ENCODE peak calls at places on chromosomes 7 and 10, in four cellular contexts. One of them, this sample, is unnamed.

GRCh38 chr7:71864130-71864529 is 548.0 kb downstream of the CALN1 start:
- DNase-seq in esophagus muscularis mucosa: no peak
- DNase-seq in cardiac fibroblast: no peak
- DNase-seq in heart left ventricle: no peak
- DNase-seq in this sample: no peak

GRCh38 chr7:30225863-30226361 is 58.5 kb upstream of the ZNRF2 start:
- DNase-seq in esophagus muscularis mucosa: peak
- DNase-seq in cardiac fibroblast: peak
- DNase-seq in heart left ventricle: peak
- DNase-seq in this sample: no peak

GRCh38 chr7:50676079-50676478 is 106.6 kb downstream of the GRB10 start:
- DNase-seq in esophagus muscularis mucosa: no peak
- DNase-seq in cardiac fibroblast: no peak
- DNase-seq in heart left ventricle: no peak
- DNase-seq in this sample: no peak

GRCh38 chr10:11673346-11674330 is 62.2 kb upstream of the USP6NL start:
- DNase-seq in esophagus muscularis mucosa: no peak
- DNase-seq in cardiac fibroblast: peak
- DNase-seq in heart left ventricle: no peak
- DNase-seq in this sample: no peak

GRCh38 chr7:854118-854775 is 22.0 kb downstream of the SUN1 start:
- DNase-seq in esophagus muscularis mucosa: no peak
- DNase-seq in cardiac fibroblast: no peak
- DNase-seq in heart left ventricle: no peak
- DNase-seq in this sample: no peak

GRCh38 chr7:55140981-55141278 is 122.1 kb downstream of the EGFR start:
- DNase-seq in esophagus muscularis mucosa: peak
- DNase-seq in cardiac fibroblast: no peak
- DNase-seq in heart left ventricle: no peak
- DNase-seq in this sample: no peak

GRCh38 chr10:63711361-63711760 is 190.2 kb downstream of the REEP3 start:
- DNase-seq in esophagus muscularis mucosa: no peak
- DNase-seq in cardiac fibroblast: peak
- DNase-seq in heart left ventricle: peak
- DNase-seq in this sample: no peak

GRCh38 chr10:74635655-74636054 is 190.7 kb upstream of the KAT6B start:
- DNase-seq in esophagus muscularis mucosa: no peak
- DNase-seq in cardiac fibroblast: no peak
- DNase-seq in heart left ventricle: no peak
- DNase-seq in this sample: no peak

GRCh38 chr10:117168135-117168674 is 29.1 kb upstream of the KCNK18 start:
- DNase-seq in esophagus muscularis mucosa: no peak
- DNase-seq in cardiac fibroblast: peak
- DNase-seq in heart left ventricle: peak
- DNase-seq in this sample: no peak

GRCh38 chr7:141674201-141674671 is 27.7 kb downstream of the DENND11 start:
- DNase-seq in esophagus muscularis mucosa: no peak
- DNase-seq in cardiac fibroblast: peak
- DNase-seq in heart left ventricle: peak
- DNase-seq in this sample: no peak

GRCh38 chr7:91942312-91942711 is 1.6 kb downstream of the AKAP9 start:
- DNase-seq in esophagus muscularis mucosa: no peak
- DNase-seq in cardiac fibroblast: no peak
- DNase-seq in heart left ventricle: no peak
- DNase-seq in this sample: no peak

GRCh38 chr10:14556285-14556956 is 218.3 kb downstream of the FAM107B start:
- DNase-seq in esophagus muscularis mucosa: no peak
- DNase-seq in cardiac fibroblast: no peak
- DNase-seq in heart left ventricle: no peak
- DNase-seq in this sample: no peak
- TF ChIP-seq CTCF in esophagus muscularis mucosa: no peak
- TF ChIP-seq CTCF in cardiac fibroblast: no peak
- TF ChIP-seq CTCF in heart left ventricle: peak
- TF ChIP-seq CTCF in this sample: no peak

GRCh38 chr7:121099572-121099971 is 111.1 kb downstream of the CPED1 start:
- DNase-seq in esophagus muscularis mucosa: no peak
- DNase-seq in cardiac fibroblast: no peak
- DNase-seq in heart left ventricle: no peak
- DNase-seq in this sample: no peak
- TF ChIP-seq CTCF in esophagus muscularis mucosa: no peak
- TF ChIP-seq CTCF in cardiac fibroblast: peak
- TF ChIP-seq CTCF in heart left ventricle: no peak
- TF ChIP-seq CTCF in this sample: peak

GRCh38 chr10:29243750-29244149 is 45.1 kb upstream of the LYZL1 start:
- DNase-seq in esophagus muscularis mucosa: no peak
- DNase-seq in cardiac fibroblast: no peak
- DNase-seq in heart left ventricle: no peak
- DNase-seq in this sample: no peak
- TF ChIP-seq CTCF in esophagus muscularis mucosa: no peak
- TF ChIP-seq CTCF in cardiac fibroblast: peak
- TF ChIP-seq CTCF in heart left ventricle: peak
- TF ChIP-seq CTCF in this sample: peak

GRCh38 chr7:52507546-52507945 is 527.9 kb upstream of the POM121L12 start:
- DNase-seq in esophagus muscularis mucosa: no peak
- DNase-seq in cardiac fibroblast: no peak
- DNase-seq in heart left ventricle: no peak
- DNase-seq in this sample: no peak

GRCh38 chr7:52502281-52502680 is 533.2 kb upstream of the POM121L12 start:
- DNase-seq in esophagus muscularis mucosa: no peak
- DNase-seq in cardiac fibroblast: no peak
- DNase-seq in heart left ventricle: no peak
- DNase-seq in this sample: no peak

GRCh38 chr7:52504546-52504945 is 530.9 kb upstream of the POM121L12 start:
- DNase-seq in esophagus muscularis mucosa: no peak
- DNase-seq in cardiac fibroblast: no peak
- DNase-seq in heart left ventricle: no peak
- DNase-seq in this sample: no peak

GRCh38 chr7:52501696-52502095 is 533.7 kb upstream of the POM121L12 start:
- DNase-seq in esophagus muscularis mucosa: no peak
- DNase-seq in cardiac fibroblast: no peak
- DNase-seq in heart left ventricle: no peak
- DNase-seq in this sample: no peak

DNA sequence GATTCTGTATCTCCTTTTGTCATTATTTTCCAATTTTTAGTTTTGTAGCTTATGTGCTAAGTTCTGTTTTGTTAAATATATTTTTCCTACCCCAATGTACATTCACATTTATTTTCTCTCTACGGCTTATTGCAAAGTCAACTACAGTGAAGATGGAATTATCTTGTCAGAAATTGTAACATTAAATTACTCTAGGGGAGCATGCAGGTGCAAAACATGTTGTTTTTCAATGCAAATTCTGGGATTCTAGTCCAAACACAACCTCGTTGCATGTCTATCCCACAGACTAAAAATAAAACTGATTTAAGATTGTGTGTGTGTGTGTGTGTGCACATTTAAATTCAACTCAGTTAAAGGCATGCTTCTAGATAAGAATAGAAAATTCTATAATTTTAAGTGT is 529.1 kb upstream of the POM121L12 start:
- DNase-seq in esophagus muscularis mucosa: no peak
- DNase-seq in cardiac fibroblast: no peak
- DNase-seq in heart left ventricle: no peak
- DNase-seq in this sample: no peak
- TF ChIP-seq CTCF in esophagus muscularis mucosa: no peak
- TF ChIP-seq CTCF in cardiac fibroblast: no peak
- TF ChIP-seq CTCF in heart left ventricle: no peak
- TF ChIP-seq CTCF in this sample: no peak

GRCh38 chr10:124878457-124878739 is 63.5 kb upstream of the ZRANB1 start:
- DNase-seq in esophagus muscularis mucosa: no peak
- DNase-seq in cardiac fibroblast: peak
- DNase-seq in heart left ventricle: no peak
- DNase-seq in this sample: no peak

GRCh38 chr10:124870854-124871425 is 69.3 kb downstream of the ABRAXAS2 start:
- DNase-seq in esophagus muscularis mucosa: no peak
- DNase-seq in cardiac fibroblast: no peak
- DNase-seq in heart left ventricle: no peak
- DNase-seq in this sample: no peak

GRCh38 chr10:124879136-124879535 is 62.8 kb upstream of the ZRANB1 start:
- DNase-seq in esophagus muscularis mucosa: no peak
- DNase-seq in cardiac fibroblast: no peak
- DNase-seq in heart left ventricle: no peak
- DNase-seq in this sample: no peak

GRCh38 chr10:124872681-124873080 is 69.2 kb upstream of the ZRANB1 start:
- DNase-seq in esophagus muscularis mucosa: no peak
- DNase-seq in cardiac fibroblast: no peak
- DNase-seq in heart left ventricle: no peak
- DNase-seq in this sample: no peak

DNA sequence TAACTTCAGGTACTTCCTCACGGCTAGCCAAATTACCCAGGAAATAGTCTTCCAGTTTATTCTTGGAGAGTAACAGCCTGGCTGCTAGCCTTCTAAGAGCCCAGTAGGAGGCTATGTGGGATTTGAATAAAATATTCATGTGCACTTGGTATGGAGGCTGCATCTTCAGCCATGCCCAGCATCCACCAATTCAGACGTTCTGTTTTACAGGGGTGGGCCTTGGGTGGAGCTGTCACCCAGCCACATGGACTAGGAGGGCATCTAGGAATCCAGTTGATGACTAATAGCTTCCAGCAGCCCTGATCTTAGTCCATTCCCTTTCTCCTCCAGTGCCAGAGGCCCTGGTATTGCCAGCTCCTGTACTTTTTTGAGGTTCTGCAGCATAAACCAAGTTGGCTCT is 66.3 kb upstream of the ZRANB1 start:
- DNase-seq in esophagus muscularis mucosa: no peak
- DNase-seq in cardiac fibroblast: peak
- DNase-seq in heart left ventricle: no peak
- DNase-seq in this sample: no peak
- TF ChIP-seq CTCF in esophagus muscularis mucosa: no peak
- TF ChIP-seq CTCF in cardiac fibroblast: peak
- TF ChIP-seq CTCF in heart left ventricle: no peak
- TF ChIP-seq CTCF in this sample: peak

DNA sequence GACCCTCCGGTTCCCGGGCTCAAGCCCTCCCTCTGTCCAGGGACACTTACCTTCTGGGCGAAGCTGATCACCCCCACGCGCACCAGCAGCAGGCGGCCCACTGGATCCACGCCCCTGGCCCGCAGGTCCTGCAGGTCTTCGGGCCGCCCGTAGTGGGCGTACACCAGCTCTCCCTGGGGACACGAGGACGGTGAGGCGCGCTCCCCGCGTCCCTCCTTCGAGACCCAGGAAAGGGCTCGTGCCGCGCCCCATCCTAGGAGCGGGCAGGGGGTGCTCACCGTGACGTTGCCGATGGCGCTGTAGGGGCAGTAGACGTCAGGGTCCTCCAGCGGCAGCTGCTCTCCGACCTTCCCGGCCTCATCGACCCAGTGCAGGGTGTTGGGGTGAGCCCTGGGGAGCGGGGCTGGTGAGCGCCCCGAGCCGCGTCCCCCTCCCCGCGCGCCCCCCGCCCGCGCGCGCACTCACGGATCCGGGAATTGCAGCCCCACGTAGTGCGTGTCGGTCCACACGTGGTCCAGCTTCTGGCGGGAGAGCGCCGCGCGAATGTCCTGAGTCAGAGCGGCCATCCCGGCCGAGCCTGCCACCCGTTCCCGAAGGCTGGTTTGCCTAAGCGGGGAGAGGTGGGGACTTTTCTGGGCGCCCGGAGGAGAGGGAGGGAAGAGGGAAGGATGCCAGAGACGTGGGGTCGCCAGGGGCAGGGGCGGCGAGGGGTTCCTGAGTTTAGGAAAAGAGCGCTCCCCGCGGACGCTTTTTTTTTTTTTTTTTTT is 8.2 kb downstream of the TFR2 start:
- DNase-seq in esophagus muscularis mucosa: no peak
- DNase-seq in cardiac fibroblast: peak
- DNase-seq in heart left ventricle: peak
- DNase-seq in this sample: no peak
- TF ChIP-seq CTCF in esophagus muscularis mucosa: peak
- TF ChIP-seq CTCF in cardiac fibroblast: peak
- TF ChIP-seq CTCF in heart left ventricle: peak
- TF ChIP-seq CTCF in this sample: peak

GRCh38 chr7:44986218-44987053 is 7.6 kb upstream of the MYO1G start:
- DNase-seq in esophagus muscularis mucosa: peak
- DNase-seq in cardiac fibroblast: peak
- DNase-seq in heart left ventricle: peak
- DNase-seq in this sample: peak
- TF ChIP-seq CTCF in esophagus muscularis mucosa: no peak
- TF ChIP-seq CTCF in cardiac fibroblast: no peak
- TF ChIP-seq CTCF in heart left ventricle: no peak
- TF ChIP-seq CTCF in this sample: no peak

DNA sequence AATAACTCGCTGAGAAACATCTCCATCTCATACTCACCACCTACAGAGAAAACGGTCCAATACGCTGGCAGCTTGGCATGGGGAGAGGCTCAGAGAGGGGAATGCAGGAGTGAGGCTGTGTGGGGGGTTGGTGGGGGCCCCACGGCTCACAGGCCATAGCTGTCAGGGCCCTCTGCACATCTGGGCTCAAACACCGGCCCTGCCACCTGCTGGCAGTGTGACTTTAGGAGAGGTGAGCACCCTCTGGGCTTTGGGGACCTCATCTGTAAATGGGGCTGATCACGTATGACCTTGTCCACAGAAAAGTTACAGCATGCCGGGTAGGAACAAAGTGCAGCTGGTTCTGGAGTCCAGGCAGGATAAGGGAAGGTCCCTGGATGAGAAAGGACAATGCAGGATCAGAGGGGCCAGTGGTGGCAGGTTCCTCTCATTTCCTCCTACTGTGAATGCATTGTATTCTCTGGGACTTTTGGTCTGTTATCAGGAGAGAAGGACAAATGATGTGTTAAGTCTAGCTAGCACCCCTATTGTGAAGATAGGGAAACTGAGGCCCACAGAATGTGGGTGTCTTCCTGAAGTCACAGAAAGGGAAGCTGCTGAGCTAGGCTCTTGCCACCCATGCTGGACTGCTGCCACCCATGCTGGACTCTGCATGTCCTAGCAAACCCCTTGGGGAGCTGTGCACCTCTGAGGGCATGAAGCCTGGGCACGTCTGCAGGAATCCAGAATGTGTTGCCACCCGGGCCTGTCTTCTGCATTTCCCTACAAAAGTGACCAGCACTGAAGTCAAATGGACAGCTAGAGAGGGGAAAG is 404.6 kb downstream of the RPS24 start:
- DNase-seq in esophagus muscularis mucosa: no peak
- DNase-seq in cardiac fibroblast: no peak
- DNase-seq in heart left ventricle: no peak
- DNase-seq in this sample: no peak
- TF ChIP-seq CTCF in esophagus muscularis mucosa: no peak
- TF ChIP-seq CTCF in cardiac fibroblast: no peak
- TF ChIP-seq CTCF in heart left ventricle: no peak
- TF ChIP-seq CTCF in this sample: peak

GRCh38 chr7:116786791-116787443 is 75.5 kb upstream of the CAPZA2 start:
- DNase-seq in esophagus muscularis mucosa: no peak
- DNase-seq in cardiac fibroblast: peak
- DNase-seq in heart left ventricle: no peak
- DNase-seq in this sample: no peak
- TF ChIP-seq CTCF in esophagus muscularis mucosa: peak
- TF ChIP-seq CTCF in cardiac fibroblast: peak
- TF ChIP-seq CTCF in heart left ventricle: peak
- TF ChIP-seq CTCF in this sample: peak

This sample was measured in osteocyte.